ENCODE peak calls at places on chromosomes 12 and 14, in eight cellular contexts. J, O, P, N, M, S, Z and B are unnamed samples.

GRCh38 chr12:123150804-123151678 is at the start of gene PITPNM2:
- DNase-seq in J (peak), O (peak), P (peak), N (peak), M (peak), S (peak), Z (no peak), B (peak)

GRCh38 chr12:120687570-120688289 is 781 bp downstream of the MLEC start:
- DNase-seq in J (no peak), O (peak), P (peak), N (peak), M (peak), S (no peak), Z (no peak), B (peak)

GRCh38 chr12:92098594-92099370 is 46.9 kb downstream of the BTG1 start:
- DNase-seq in J (no peak), O (no peak), P (no peak), N (no peak), M (no peak), S (no peak), Z (no peak), B (no peak)

GRCh38 chr14:70906785-70907171 is 481 bp upstream of the PCNX1 start:
- DNase-seq in J (no peak), O (no peak), P (no peak), N (no peak), M (peak), S (no peak), Z (no peak), B (no peak)

GRCh38 chr14:90060312-90060964 is 1.4 kb upstream of the KCNK13 start:
- DNase-seq in J (peak), O (no peak), P (peak), N (peak), M (peak), S (peak), Z (no peak), B (peak)

GRCh38 chr12:85350356-85350755 is 70.3 kb downstream of the ALX1 start:
- DNase-seq in J (no peak), O (no peak), P (peak), N (no peak), M (no peak), S (no peak), Z (no peak), B (no peak)

GRCh38 chr12:118188690-118189371 is 52.9 kb downstream of the PEBP1 start:
- DNase-seq in J (peak), O (no peak), P (no peak), N (no peak), M (no peak), S (peak), Z (no peak), B (no peak)

GRCh38 chr12:70571705-70572269 is 65.4 kb downstream of the PTPRB start:
- DNase-seq in J (no peak), O (no peak), P (no peak), N (no peak), M (no peak), S (no peak), Z (no peak), B (no peak)

GRCh38 chr14:23434488-23435219 is 806 bp downstream of the MYH7 start:
- DNase-seq in J (no peak), O (no peak), P (no peak), N (no peak), M (no peak), S (no peak), Z (peak), B (no peak)

GRCh38 chr12:25151476-25151875 is 43.5 kb downstream of the DNAI7 start:
- DNase-seq in J (peak), O (no peak), P (peak), N (peak), M (peak), S (no peak), Z (peak), B (peak)

GRCh38 chr12:112607427-112607826 is 184.1 kb upstream of the RPH3A start:
- DNase-seq in J (no peak), O (no peak), P (no peak), N (no peak), M (no peak), S (no peak), Z (no peak), B (no peak)

GRCh38 chr12:43336962-43337555 is 214.9 kb downstream of the ADAMTS20 start:
- DNase-seq in J (no peak), O (peak), P (peak), N (peak), M (peak), S (no peak), Z (no peak), B (no peak)

GRCh38 chr14:99346470-99347080 is 74.6 kb upstream of the BCL11B start:
- DNase-seq in J (no peak), O (no peak), P (no peak), N (no peak), M (no peak), S (no peak), Z (no peak), B (no peak)

GRCh38 chr12:46774011-46774633 is 51.7 kb downstream of the SLC38A4 start:
- DNase-seq in J (no peak), O (no peak), P (no peak), N (no peak), M (no peak), S (no peak), Z (no peak), B (no peak)

GRCh38 chr12:45051490-45052105 is 699 bp upstream of the DBX2 start:
- DNase-seq in J (no peak), O (no peak), P (no peak), N (no peak), M (no peak), S (no peak), Z (no peak), B (no peak)

GRCh38 chr12:27549801-27550652 is 26.0 kb downstream of the PPFIBP1 start:
- DNase-seq in J (peak), O (no peak), P (peak), N (peak), M (peak), S (peak), Z (peak), B (no peak)

GRCh38 chr14:78022059-78022458 is 148.1 kb upstream of the NRXN3 start:
- DNase-seq in J (peak), O (peak), P (peak), N (peak), M (peak), S (peak), Z (no peak), B (peak)

GRCh38 chr14:32560213-32560857 is 231.2 kb downstream of the AKAP6 start:
- DNase-seq in J (no peak), O (peak), P (peak), N (peak), M (peak), S (no peak), Z (no peak), B (peak)

GRCh38 chr14:30573203-30573814 is 14.4 kb downstream of the G2E3 start:
- DNase-seq in J (no peak), O (no peak), P (no peak), N (no peak), M (no peak), S (no peak), Z (no peak), B (no peak)

GRCh38 chr14:100588671-100589070 is 1.5 kb upstream of the BEGAIN start:
- DNase-seq in J (no peak), O (no peak), P (no peak), N (no peak), M (no peak), S (no peak), Z (no peak), B (no peak)

GRCh38 chr12:79223761-79224160 is 359.2 kb downstream of the SYT1 start:
- DNase-seq in J (no peak), O (no peak), P (no peak), N (no peak), M (no peak), S (no peak), Z (no peak), B (no peak)

GRCh38 chr14:102873546-102874061 is 48.9 kb upstream of the AMN start:
- DNase-seq in J (no peak), O (no peak), P (no peak), N (no peak), M (peak), S (no peak), Z (no peak), B (no peak)

GRCh38 chr12:26633591-26634210 is 199.3 kb downstream of the ITPR2 start:
- DNase-seq in J (no peak), O (no peak), P (no peak), N (no peak), M (no peak), S (no peak), Z (no peak), B (no peak)

GRCh38 chr14:65198346-65198745 is 96.0 kb upstream of the MAX start:
- DNase-seq in J (no peak), O (no peak), P (peak), N (no peak), M (no peak), S (no peak), Z (no peak), B (no peak)

GRCh38 chr12:47835017-47835830 is 15.5 kb upstream of the HDAC7 start:
- DNase-seq in J (no peak), O (peak), P (no peak), N (no peak), M (no peak), S (no peak), Z (no peak), B (no peak)

GRCh38 chr12:103833095-103833777 is 7.8 kb downstream of the NT5DC3 start:
- DNase-seq in J (no peak), O (no peak), P (no peak), N (no peak), M (no peak), S (no peak), Z (no peak), B (no peak)

GRCh38 chr12:70367268-70368141 is 1.4 kb downstream of the KCNMB4 start:
- DNase-seq in J (no peak), O (peak), P (peak), N (no peak), M (no peak), S (no peak), Z (no peak), B (no peak)

GRCh38 chr12:87687362-87687761 is 341.8 kb downstream of the C12orf50 start:
- DNase-seq in J (no peak), O (no peak), P (peak), N (no peak), M (peak), S (no peak), Z (peak), B (no peak)

GRCh38 chr14:69263364-69263763 is 3.4 kb downstream of the GALNT16 start:
- DNase-seq in J (peak), O (no peak), P (no peak), N (peak), M (no peak), S (peak), Z (peak), B (no peak)

GRCh38 chr14:67268456-67269115 is 27.4 kb downstream of the PALS1 start:
- DNase-seq in J (no peak), O (no peak), P (peak), N (no peak), M (peak), S (no peak), Z (no peak), B (no peak)

GRCh38 chr14:85531141-85531593 is 1.2 kb downstream of the FLRT2 start:
- DNase-seq in J (peak), O (no peak), P (peak), N (peak), M (peak), S (peak), Z (no peak), B (peak)

GRCh38 chr12:30870491-30871265 is 55.9 kb upstream of the TSPAN11 start:
- DNase-seq in J (no peak), O (no peak), P (no peak), N (no peak), M (no peak), S (no peak), Z (no peak), B (no peak)

GRCh38 chr14:99166506-99166905 is 105.5 kb downstream of the BCL11B start:
- DNase-seq in J (no peak), O (no peak), P (no peak), N (no peak), M (no peak), S (no peak), Z (no peak), B (no peak)

GRCh38 chr12:26277511-26278246 is 82.3 kb downstream of the SSPN start:
- DNase-seq in J (no peak), O (no peak), P (no peak), N (no peak), M (no peak), S (no peak), Z (no peak), B (no peak)

GRCh38 chr12:5458229-5459050 is 26.5 kb downstream of the NTF3 start:
- DNase-seq in J (no peak), O (no peak), P (no peak), N (no peak), M (no peak), S (no peak), Z (no peak), B (no peak)

GRCh38 chr12:4440187-4440941 is 5.3 kb downstream of the FGF6 start:
- DNase-seq in J (no peak), O (no peak), P (no peak), N (no peak), M (no peak), S (no peak), Z (peak), B (no peak)

GRCh38 chr14:62824086-62824485 is 221.2 kb downstream of the KCNH5 start:
- DNase-seq in J (no peak), O (no peak), P (no peak), N (no peak), M (no peak), S (no peak), Z (no peak), B (no peak)

DNA sequence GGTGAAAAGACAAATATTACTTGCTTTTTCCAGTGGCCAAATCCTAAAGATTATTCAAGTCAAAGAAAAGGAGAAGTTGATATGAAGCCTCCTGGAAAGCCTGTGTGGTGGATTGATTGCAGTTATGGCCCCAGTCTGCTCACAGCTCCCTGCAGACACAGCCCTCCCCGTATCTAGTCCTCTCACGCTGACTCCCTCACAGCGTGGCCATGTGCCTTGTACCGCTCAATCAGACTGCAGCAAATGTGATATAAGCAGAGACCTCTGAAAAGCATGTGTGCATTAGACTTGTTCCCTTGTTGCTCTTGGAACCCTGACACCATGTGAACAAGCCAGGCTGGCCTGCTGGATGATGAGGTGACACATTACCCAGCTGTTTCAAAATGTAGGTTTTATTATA is 398.0 kb upstream of the GARIN6 start:
- DNase-seq in J (no peak), O (no peak), P (no peak), N (no peak), M (no peak), S (no peak), Z (no peak), B (no peak)
- TF ChIP-seq CTCF in J (no peak), O (no peak), P (no peak), N (no peak), M (no peak), S (no peak), Z (no peak), B (no peak)

DNA sequence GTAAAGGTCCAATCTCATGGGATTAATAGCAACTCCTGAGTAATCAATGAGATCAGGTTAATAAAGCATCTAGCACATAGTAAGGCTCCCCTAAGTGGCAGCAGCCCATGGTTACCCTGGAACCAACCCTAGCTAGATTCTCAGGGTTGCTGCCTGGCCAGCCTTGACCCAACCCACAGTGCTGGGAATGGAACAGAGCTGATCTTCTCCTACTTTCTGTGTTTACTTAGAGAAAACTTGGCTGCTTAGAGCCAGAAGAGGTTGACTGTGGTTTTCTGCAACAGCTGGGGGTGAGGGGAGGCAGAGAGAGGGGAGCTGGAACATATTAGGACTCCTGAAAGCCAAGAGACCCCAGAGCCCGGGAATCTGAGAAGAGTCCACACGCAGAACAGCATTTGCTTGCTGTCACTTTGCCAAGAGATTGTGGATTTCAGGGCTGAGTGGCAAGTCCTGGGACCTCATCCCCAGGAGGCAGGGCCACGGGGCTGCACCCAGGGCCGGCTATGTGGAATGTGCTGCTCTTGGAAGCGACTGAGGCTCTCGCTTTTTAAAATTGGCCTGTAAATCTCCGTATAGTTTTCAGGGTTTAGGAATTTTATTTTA is 22.2 kb upstream of the MED13L start:
- DNase-seq in J (no peak), O (no peak), P (no peak), N (no peak), M (no peak), S (no peak), Z (no peak), B (no peak)
- TF ChIP-seq CTCF in J (no peak), O (no peak), P (no peak), N (no peak), M (no peak), S (no peak), Z (no peak), B (no peak)

GRCh38 chr14:37122919-37123639 is 49.3 kb downstream of the SLC25A21 start:
- DNase-seq in J (no peak), O (no peak), P (no peak), N (no peak), M (no peak), S (no peak), Z (no peak), B (no peak)

GRCh38 chr14:37118673-37119366 is 53.6 kb downstream of the SLC25A21 start:
- DNase-seq in J (no peak), O (no peak), P (no peak), N (no peak), M (no peak), S (no peak), Z (no peak), B (no peak)

GRCh38 chr14:37122288-37122687 is 50.1 kb downstream of the SLC25A21 start:
- DNase-seq in J (no peak), O (no peak), P (no peak), N (peak), M (peak), S (no peak), Z (no peak), B (no peak)

GRCh38 chr14:37129047-37129446 is 43.4 kb downstream of the SLC25A21 start:
- DNase-seq in J (no peak), O (no peak), P (no peak), N (no peak), M (no peak), S (no peak), Z (no peak), B (no peak)

GRCh38 chr14:37124617-37125016 is 47.8 kb downstream of the SLC25A21 start:
- DNase-seq in J (no peak), O (no peak), P (no peak), N (no peak), M (peak), S (no peak), Z (no peak), B (no peak)
- TF ChIP-seq CTCF in J (no peak), O (no peak), P (no peak), N (no peak), M (no peak), S (no peak), Z (no peak), B (no peak)

GRCh38 chr14:93206793-93207467 is at the start of the genes GON7 and UBR7:
- DNase-seq in J (peak), O (peak), P (peak), N (peak), M (peak), S (peak), Z (peak), B (peak)

GRCh38 chr14:93212432-93212831 is 5.4 kb downstream of the UBR7 start:
- DNase-seq in J (no peak), O (peak), P (no peak), N (no peak), M (no peak), S (no peak), Z (no peak), B (no peak)

DNA sequence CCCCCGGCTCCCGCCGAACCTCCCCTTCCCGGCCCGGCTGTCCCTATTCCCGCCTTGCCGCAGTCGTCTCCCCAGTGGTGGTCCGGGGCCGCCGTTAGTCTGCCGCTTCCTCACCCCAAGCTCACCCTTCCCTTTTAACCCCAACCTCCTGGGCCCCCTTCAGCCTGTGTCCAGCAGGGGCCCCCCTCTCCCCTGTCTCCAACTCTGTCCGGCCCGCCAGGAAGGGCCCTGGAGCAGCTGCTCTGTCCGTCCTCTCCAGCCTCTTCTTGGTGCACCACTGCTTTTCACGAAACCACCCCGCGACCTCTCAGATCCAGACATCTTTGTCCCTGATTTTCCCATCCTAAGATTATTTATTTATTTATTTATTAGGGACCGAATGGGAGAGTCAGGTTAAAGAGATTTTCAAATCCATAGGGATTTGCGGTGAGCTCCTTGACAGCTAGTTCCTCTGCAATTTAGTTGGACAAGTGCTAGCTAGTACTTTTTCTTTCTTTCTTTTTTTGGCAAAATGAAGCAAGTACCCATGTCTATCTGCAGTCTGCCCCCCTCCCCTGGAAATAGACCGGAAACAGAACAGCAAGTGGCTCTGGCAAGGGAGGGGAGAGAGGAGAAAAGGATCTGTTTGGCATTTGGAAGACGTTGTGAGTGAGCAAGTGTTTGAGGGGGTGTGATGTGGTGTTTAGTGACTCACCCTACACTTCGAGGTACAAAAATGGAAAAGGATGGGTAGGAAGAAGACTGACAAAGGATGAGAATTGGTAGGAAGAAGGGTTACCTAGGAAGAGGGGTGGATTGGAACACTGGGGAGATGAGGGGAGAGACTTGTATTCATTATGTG is 632 bp downstream of the UBR7 start:
- DNase-seq in J (peak), O (peak), P (peak), N (peak), M (peak), S (no peak), Z (no peak), B (peak)
- TF ChIP-seq CTCF in J (no peak), O (peak), P (peak), N (peak), M (peak), S (peak), Z (no peak), B (no peak)

DNA sequence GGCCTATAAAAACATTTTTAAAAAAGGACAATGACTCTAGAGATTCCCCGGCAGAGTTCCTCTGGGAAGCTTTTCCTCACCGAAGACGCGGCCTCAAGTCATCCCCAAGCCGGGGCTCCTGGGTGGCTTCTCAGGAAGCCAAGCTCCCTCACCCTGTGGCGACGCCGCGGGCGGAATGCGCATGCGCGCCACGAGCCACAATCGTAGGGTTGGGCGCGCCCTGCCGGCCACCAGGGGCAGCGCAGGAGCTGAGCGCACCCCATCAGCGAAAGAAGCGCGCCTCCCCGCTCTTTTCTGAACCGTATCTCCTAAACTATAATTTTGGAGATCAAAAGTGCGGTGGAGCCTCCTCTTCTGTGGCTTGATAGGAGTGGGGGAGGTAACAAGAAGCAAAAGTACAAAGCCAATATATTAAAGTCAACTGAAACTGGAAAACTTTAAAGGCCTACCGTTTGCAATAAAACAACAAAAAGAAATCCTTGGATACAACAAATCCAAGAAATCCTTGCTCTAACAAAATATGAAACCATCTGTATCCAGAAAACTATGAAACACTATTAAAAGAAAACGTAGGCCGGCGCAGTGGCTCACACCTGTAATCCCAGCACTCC is 17.4 kb upstream of the CHFR start:
- DNase-seq in J (peak), O (peak), P (peak), N (peak), M (peak), S (peak), Z (peak), B (peak)
- TF ChIP-seq CTCF in J (peak), O (peak), P (peak), N (peak), M (peak), S (peak), Z (peak), B (peak)